ENCODE peak calls at places on chromosomes 16 and 17, in four cellular contexts. I is AG09319, S is stomach, R is AG04450. O is an unnamed sample.

GRCh38 chr17:2215616-2216364 is 87.8 kb downstream of the SMG6 start:
- DNase-seq in R (peak), I (peak), S (peak), O (peak)

GRCh38 chr17:56597495-56597990 is 4.0 kb downstream of the NOG start:
- DNase-seq in I (no peak), R (no peak), S (no peak), O (no peak)

GRCh38 chr16:4231886-4232285 is 10.0 kb downstream of the SRL start:
- DNase-seq in I (no peak), S (no peak), R (no peak), O (no peak)

GRCh38 chr17:3826191-3826590 is 19.9 kb downstream of the NCBP3 start:
- DNase-seq in I (no peak), S (no peak), R (no peak), O (no peak)

GRCh38 chr16:2987854-2988253 is 7.6 kb upstream of the PKMYT1 start:
- DNase-seq in R (no peak), S (no peak), I (no peak), O (no peak)

GRCh38 chr16:88322500-88322970 is 60.2 kb upstream of the ZNF469 start:
- DNase-seq in S (no peak), R (no peak), I (no peak), O (no peak)

GRCh38 chr17:60524463-60525346 is 1.3 kb downstream of the APPBP2 start:
- DNase-seq in S (no peak), R (no peak), I (no peak), O (no peak)

GRCh38 chr17:78748730-78749317 is 33.2 kb downstream of the CYTH1 start:
- DNase-seq in I (peak), S (peak), R (no peak), O (no peak)

GRCh38 chr16:68090526-68090925 is 5.4 kb downstream of the NFATC3 start:
- DNase-seq in I (no peak), R (no peak), S (no peak), O (no peak)

GRCh38 chr16:7216719-7217118 is 115.9 kb upstream of the RBFOX1 start:
- DNase-seq in S (no peak), I (no peak), R (no peak), O (no peak)

GRCh38 chr17:17380156-17380925 is 77.2 kb downstream of the NT5M start:
- DNase-seq in R (no peak), S (no peak), I (no peak), O (no peak)

GRCh38 chr17:62648954-62649294 is 21.5 kb downstream of the MRC2 start:
- DNase-seq in S (no peak), R (no peak), I (no peak), O (no peak)

GRCh38 chr17:8137645-8138342 is 13.9 kb upstream of the HES7 start:
- DNase-seq in I (no peak), S (no peak), R (no peak), O (no peak)

GRCh38 chr17:28335959-28336871 is 654 bp downstream of the TNFAIP1 start:
- DNase-seq in S (peak), R (peak), I (peak), O (peak)

GRCh38 chr16:53726625-53727024 is 22.7 kb downstream of the FTO start:
- DNase-seq in I (no peak), R (no peak), S (no peak), O (no peak)

GRCh38 chr17:17628388-17629008 is 37.0 kb upstream of the PEMT start:
- DNase-seq in S (peak), R (no peak), I (no peak), O (no peak)

GRCh38 chr17:36889955-36890354 is 47.3 kb upstream of the LHX1 start:
- DNase-seq in R (no peak), I (no peak), S (no peak), O (no peak)

GRCh38 chr16:50664270-50664669 is 16.8 kb downstream of the SNX20 start:
- DNase-seq in S (no peak), R (no peak), I (no peak), O (no peak)

GRCh38 chr17:80539022-80539421 is 5.6 kb upstream of the RPTOR start:
- DNase-seq in I (no peak), R (no peak), S (no peak), O (no peak)

GRCh38 chr16:85286970-85287814 is 174.9 kb upstream of the CIBAR2 start:
- DNase-seq in S (no peak), R (no peak), I (no peak), O (no peak)
- TF ChIP-seq CTCF in S (no peak), R (peak), I (no peak), O (no peak)

DNA sequence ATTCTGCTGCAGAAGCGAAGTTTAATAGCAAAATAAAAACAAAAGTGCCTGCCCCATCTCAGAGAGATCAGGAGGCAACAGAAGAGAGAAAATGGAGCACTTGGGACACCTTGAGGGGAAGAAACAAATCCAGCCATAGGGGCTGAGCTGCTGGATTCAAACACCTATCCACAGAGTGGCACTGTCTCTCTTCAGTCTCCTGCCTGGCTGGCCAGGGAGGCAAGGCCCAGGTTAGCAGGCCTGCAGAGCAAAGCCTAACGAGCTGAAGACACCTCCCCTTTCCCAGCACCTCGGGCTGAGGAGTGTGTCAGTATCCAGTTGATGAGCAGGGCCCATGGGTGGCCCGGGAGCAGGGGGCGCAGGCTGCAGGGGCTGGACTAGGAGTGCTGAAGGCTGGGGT is 8.8 kb upstream of the KRT31 start:
- DNase-seq in I (no peak), R (no peak), S (no peak), O (no peak)
- TF ChIP-seq CTCF in I (no peak), R (no peak), S (no peak), O (no peak)

GRCh38 chr16:5479925-5480324 is 382.3 kb upstream of the EEF2KMT start:
- DNase-seq in I (no peak), S (no peak), R (no peak), O (no peak)
- TF ChIP-seq CTCF in I (no peak), S (no peak), R (no peak), O (no peak)

DNA sequence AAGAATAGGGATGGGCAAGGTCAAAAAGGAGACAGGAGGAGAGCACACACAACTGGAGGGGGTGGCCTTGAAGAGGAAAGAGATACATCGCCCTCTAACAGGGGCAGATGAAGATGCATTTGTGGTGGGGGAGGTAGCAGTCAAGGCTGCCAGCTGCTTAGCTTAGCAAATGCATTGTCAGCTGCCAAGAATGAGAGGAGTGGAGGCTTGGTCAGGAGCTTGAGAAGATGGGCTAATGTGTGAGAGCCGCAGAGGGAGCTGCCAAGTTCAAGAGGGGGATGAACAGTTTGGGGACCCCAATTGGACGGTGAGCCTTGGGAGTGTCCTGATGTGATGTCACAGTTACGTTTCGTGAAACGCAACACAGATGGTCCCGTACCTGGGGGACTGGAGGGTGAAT is 28.9 kb upstream of the GNA13 start:
- DNase-seq in R (no peak), S (no peak), I (no peak), O (no peak)
- TF ChIP-seq CTCF in R (no peak), S (no peak), I (no peak), O (no peak)

GRCh38 chr17:44206825-44207155 is 7.1 kb upstream of the ATXN7L3 start:
- DNase-seq in S (no peak), R (no peak), I (no peak), O (no peak)
- TF ChIP-seq CTCF in S (no peak), R (no peak), I (no peak), O (no peak)